ENCODE peak calls at places on chromosome 5, in nine cellular contexts. W, C, E, I, T, X, P, N and B are unnamed samples.

GRCh38 chr5:158435161-158435616 is 576.2 kb upstream of the CLINT1 start:
- DNase-seq in T (no peak), P (no peak), N (no peak), C (no peak), X (no peak), W (no peak), I (no peak), E (peak; percentile 58), B (no peak)

GRCh38 chr5:80208337-80208736 is 47.5 kb downstream of the SERINC5 start:
- DNase-seq in E (peak; percentile 41), T (no peak), P (no peak), W (no peak), C (no peak), I (no peak), N (no peak), X (no peak), B (no peak)

GRCh38 chr5:120684749-120685415 is 220.8 kb downstream of the PRR16 start:
- DNase-seq in N (peak; percentile 8), T (no peak), E (peak; percentile 47), C (no peak), I (peak; percentile 39), X (no peak), W (no peak), P (no peak), B (no peak)

GRCh38 chr5:14215901-14216300 is 72.8 kb downstream of the TRIO start:
- DNase-seq in W (no peak), E (no peak), N (no peak), I (peak; percentile 51), P (no peak), X (no peak), T (no peak), C (no peak), B (no peak)

GRCh38 chr5:69416180-69416579 is 1.3 kb downstream of the MARVELD2 start:
- DNase-seq in I (peak; percentile 67), N (no peak), W (no peak), P (no peak), E (no peak), X (no peak), C (no peak), T (peak; percentile 24), B (no peak)

GRCh38 chr5:82072138-82072537 is 100.3 kb downstream of the ATG10 start:
- DNase-seq in P (no peak), N (no peak), T (no peak), W (no peak), I (no peak), C (no peak), E (no peak), X (no peak), B (no peak)

GRCh38 chr5:54384356-54384933 is 71.1 kb upstream of the HSPB3 start:
- DNase-seq in E (no peak), C (no peak), P (no peak), I (no peak), N (no peak), X (no peak), T (no peak), W (no peak), B (no peak)

GRCh38 chr5:34863947-34864346 is 25.0 kb downstream of the TTC23L start:
- DNase-seq in N (no peak), T (no peak), I (no peak), E (no peak), P (no peak), W (no peak), X (no peak), C (no peak), B (no peak)

GRCh38 chr5:33713087-33713486 is 178.7 kb downstream of the ADAMTS12 start:
- DNase-seq in X (no peak), T (no peak), P (no peak), W (no peak), N (no peak), C (no peak), E (no peak), I (no peak), B (no peak)

GRCh38 chr5:165057156-165057555 is 1551.7 kb downstream of the MAT2B start:
- DNase-seq in T (no peak), E (no peak), W (peak; percentile 2), I (no peak), N (no peak), C (no peak), P (no peak), X (no peak), B (no peak)

GRCh38 chr5:16759147-16759800 is 142.5 kb upstream of the RETREG1 start:
- DNase-seq in X (no peak), T (no peak), E (no peak), C (no peak), N (no peak), P (no peak), W (no peak), I (no peak), B (no peak)

GRCh38 chr5:132027027-132027426 is 15.6 kb upstream of the ACSL6 start:
- DNase-seq in T (no peak), P (no peak), I (no peak), X (no peak), E (no peak), N (no peak), W (no peak), C (no peak), B (no peak)

GRCh38 chr5:3660630-3661029 is 65.0 kb downstream of the IRX1 start:
- DNase-seq in P (no peak), T (no peak), C (no peak), N (no peak), W (no peak), E (no peak), X (no peak), I (no peak), B (no peak)

GRCh38 chr5:151684690-151685361 is 1.9 kb downstream of the SPARC start:
- DNase-seq in P (peak; percentile 66), I (peak; percentile 72), N (peak; percentile 61), E (peak; percentile 96), X (peak; percentile 46), T (no peak), C (peak; percentile 84), W (peak; percentile 99), B (no peak)

GRCh38 chr5:87298687-87299362 is 31.1 kb downstream of the RASA1 start:
- DNase-seq in C (no peak), E (no peak), X (no peak), T (no peak), N (no peak), W (peak; percentile 22), I (no peak), P (no peak), B (no peak)
- H3K4me1 ChIP-seq in C (no peaks in the 10 kb centered on the region), E (peaks cover 65% of the 10 kb centered on the region), X (peaks cover 6% of the 10 kb centered on the region), T (peaks cover 2% of the 10 kb centered on the region), N (no peaks in the 10 kb centered on the region), W (peaks cover 6% of the 10 kb centered on the region), I (no peaks in the 10 kb centered on the region), P (peaks cover 29% of the 10 kb centered on the region), B (peaks cover 43% of the 10 kb centered on the region)

DNA sequence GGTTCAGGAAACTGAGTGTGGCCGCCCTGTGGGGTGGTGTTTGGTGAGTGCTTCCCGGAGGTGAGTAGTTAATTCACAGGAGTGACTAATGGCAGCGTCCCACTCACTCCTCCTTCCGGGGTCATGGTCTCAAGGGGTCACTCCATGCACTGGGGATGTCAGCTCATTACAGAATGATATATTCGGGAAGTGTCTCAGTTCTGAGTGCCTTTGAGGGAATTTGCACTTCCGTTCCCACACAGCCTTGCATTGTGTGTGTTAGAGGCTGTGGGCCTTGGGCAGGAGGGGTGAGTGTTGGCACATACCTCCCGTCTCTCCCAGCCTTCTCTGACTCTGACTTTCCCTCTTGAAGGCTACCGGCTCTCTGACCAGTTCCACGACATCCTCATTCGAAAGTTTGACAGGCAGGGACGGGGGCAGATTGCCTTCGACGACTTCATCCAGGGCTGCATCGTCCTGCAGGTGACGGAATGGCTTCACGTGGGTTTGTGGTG is 10.5 kb upstream of the AHRR start:
- DNase-seq in W (peak; percentile 80), E (peak; percentile 22), P (no peak), X (no peak), C (peak; percentile 79), T (peak; percentile 92), N (no peak), I (no peak), B (no peak)
- H3K36me3 ChIP-seq in W (peaks cover 67% of the 10 kb centered on the region), E (peaks cover 11% of the 10 kb centered on the region), P (peaks cover 18% of the 10 kb centered on the region), X (peaks cover 44% of the 10 kb centered on the region), C (peaks cover 42% of the 10 kb centered on the region), T (peaks cover 26% of the 10 kb centered on the region), N (peaks cover 7% of the 10 kb centered on the region), I (no peaks in the 10 kb centered on the region), B (peaks cover 52% of the 10 kb centered on the region)

DNA sequence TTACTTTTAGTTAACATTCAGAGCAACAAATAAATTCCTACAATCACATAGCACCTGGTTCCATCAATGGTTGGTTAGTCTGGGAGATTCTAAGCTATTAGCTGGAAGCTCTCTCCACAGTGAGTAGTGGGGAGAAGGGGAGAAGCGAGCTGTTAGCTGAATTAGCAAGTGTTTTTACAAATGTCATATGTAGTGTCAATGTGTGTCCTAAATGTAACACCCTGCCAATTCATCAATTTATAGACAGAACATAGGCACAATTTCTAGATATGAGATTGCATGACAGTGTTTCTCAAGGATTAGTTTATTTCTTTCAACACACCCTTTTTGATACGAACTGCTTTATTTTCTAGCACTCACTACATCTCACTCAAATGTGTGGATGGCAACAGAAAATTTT is 349.0 kb downstream of the PDE4D start:
- DNase-seq in I (no peak), X (no peak), N (no peak), E (no peak), C (no peak), W (no peak), P (no peak), T (no peak), B (no peak)
- H3K4me1 ChIP-seq in I (peaks cover 9% of the 10 kb centered on the region), X (peaks cover 2% of the 10 kb centered on the region), N (no peaks in the 10 kb centered on the region), E (no peaks in the 10 kb centered on the region), C (no peaks in the 10 kb centered on the region), W (peaks cover 6% of the 10 kb centered on the region), P (peaks cover 51% of the 10 kb centered on the region), T (no peaks in the 10 kb centered on the region), B (peaks cover 29% of the 10 kb centered on the region)

GRCh38 chr5:178768371-178769260 is 38.2 kb upstream of the ZNF354A start:
- DNase-seq in T (no peak), X (no peak), C (no peak), P (no peak), W (no peak), E (no peak), I (no peak), N (no peak), B (no peak)

GRCh38 chr5:178766936-178767912 is 36.8 kb upstream of the ZNF354A start:
- DNase-seq in E (no peak), I (peak; percentile 10), W (no peak), C (no peak), P (no peak), X (no peak), N (no peak), T (no peak), B (no peak)

GRCh38 chr5:178772351-178772750 is 41.9 kb upstream of the ZNF354A start:
- DNase-seq in E (no peak), I (no peak), T (no peak), C (no peak), N (no peak), W (no peak), X (no peak), P (no peak), B (no peak)

GRCh38 chr5:178769617-178770290 is 39.3 kb upstream of the ZNF354A start:
- DNase-seq in E (no peak), I (no peak), C (no peak), P (no peak), X (no peak), N (no peak), T (no peak), W (no peak), B (no peak)

DNA sequence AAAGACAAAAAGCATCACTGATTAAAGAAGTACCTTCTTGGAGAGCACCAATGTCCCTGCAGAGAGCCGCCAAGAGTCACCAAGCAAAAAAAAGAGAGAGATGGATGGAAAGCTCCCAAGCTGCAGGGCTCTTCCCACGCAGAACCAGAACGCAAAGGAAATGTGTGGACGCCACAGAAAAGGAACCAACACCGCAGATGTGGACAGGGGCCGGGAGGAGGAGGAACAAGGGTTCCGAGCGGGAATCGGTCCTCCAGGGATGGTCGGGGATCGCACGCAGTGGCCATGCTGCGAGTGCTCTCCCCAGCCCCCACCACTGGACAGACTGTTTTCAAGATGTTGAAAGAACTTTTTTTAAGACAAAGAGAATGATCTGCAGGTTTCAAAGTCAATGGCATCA is 40.2 kb upstream of the ZNF354A start:
- DNase-seq in X (no peak), W (no peak), N (no peak), C (no peak), P (no peak), T (no peak), I (no peak), E (no peak), B (no peak)
- H3K36me3 ChIP-seq in X (no peaks in the 10 kb centered on the region), W (no peaks in the 10 kb centered on the region), N (no peaks in the 10 kb centered on the region), C (no peaks in the 10 kb centered on the region), P (no peaks in the 10 kb centered on the region), T (no peaks in the 10 kb centered on the region), I (no peaks in the 10 kb centered on the region), E (no peaks in the 10 kb centered on the region), B (no peaks in the 10 kb centered on the region)